ENCODE peak calls at places on chromosomes 12 and 14, in four cellular contexts. Z, U, K and T are unnamed samples.

GRCh38 chr12:98514984-98515367 is 414 bp upstream of the TMPO start:
- DNase-seq in K (no peak), Z (no peak), U (no peak), T (no peak)

GRCh38 chr12:16155938-16156337 is 121.5 kb downstream of the SLC15A5 start:
- DNase-seq in U (no peak), K (no peak), Z (no peak), T (no peak)

GRCh38 chr12:43797561-43798217 is 8.4 kb downstream of the TWF1 start:
- DNase-seq in U (no peak), K (no peak), Z (no peak), T (no peak)

GRCh38 chr14:66563731-66564130 is 55.8 kb downstream of the GPHN start:
- DNase-seq in Z (no peak), K (no peak), U (no peak), T (no peak)

GRCh38 chr12:104958946-104959841 is 1.1 kb upstream of the SLC41A2 start:
- DNase-seq in U (no peak), Z (peak), K (peak), T (peak)

GRCh38 chr12:85621041-85621440 is 215.2 kb downstream of the RASSF9 start:
- DNase-seq in U (no peak), Z (no peak), K (no peak), T (no peak)

GRCh38 chr12:68001486-68002466 is 12.5 kb downstream of the IFNG-AS1 start:
- DNase-seq in K (peak), U (no peak), Z (peak), T (no peak)

GRCh38 chr14:50452979-50453705 is 56.5 kb upstream of the CDKL1 start:
- DNase-seq in Z (peak), K (no peak), U (no peak), T (peak)

GRCh38 chr14:101761881-101762529 is 496 bp downstream of the PPP2R5C start:
- DNase-seq in K (peak), Z (no peak), U (peak), T (no peak)

GRCh38 chr12:59196989-59197388 is 276.7 kb upstream of the LRIG3 start:
- DNase-seq in U (no peak), K (no peak), Z (no peak), T (no peak)

GRCh38 chr14:102407258-102407657 is 44.5 kb downstream of the TECPR2 start:
- DNase-seq in U (no peak), Z (no peak), K (no peak), T (no peak)

GRCh38 chr14:29783556-29783955 is 144.1 kb downstream of the PRKD1 start:
- DNase-seq in K (no peak), Z (no peak), U (no peak), T (no peak)

GRCh38 chr12:120971299-120972180 is 6.8 kb upstream of the HNF1A start:
- DNase-seq in Z (peak), K (peak), U (no peak), T (peak)

GRCh38 chr14:106670006-106670405 is 1143.6 kb downstream of the TMEM121 start:
- DNase-seq in Z (no peak), U (no peak), K (no peak), T (no peak)

GRCh38 chr12:71475280-71475679 is 35.7 kb downstream of the LGR5 start:
- DNase-seq in Z (peak), K (peak), U (no peak), T (no peak)

GRCh38 chr12:12376636-12377448 is 20.0 kb downstream of the BORCS5 start:
- DNase-seq in U (no peak), Z (peak), K (peak), T (peak)

GRCh38 chr12:121579190-121579791 is 1.5 kb downstream of the KDM2B start:
- DNase-seq in K (peak), U (no peak), Z (no peak), T (no peak)